ENCODE peak calls at places on chromosomes 4 and X, in five cellular contexts. One of them, this sample, is unnamed.

GRCh38 chr4:169810325-169811323 is 52.9 kb upstream of the HPF1 start:
- DNase-seq in neuronal stem cell: peak; percentile 63
- DNase-seq in H9: no peak
- DNase-seq in H1: no peak
- DNase-seq in mesenchymal stem cell: peak; percentile 76
- DNase-seq in this sample: peak; percentile 35

GRCh38 chrX:153438522-153438921 is 7.3 kb downstream of the TREX2 start:
- DNase-seq in H1: no peak
- DNase-seq in H9: no peak
- DNase-seq in mesenchymal stem cell: peak; percentile 11
- DNase-seq in neuronal stem cell: no peak
- DNase-seq in this sample: peak; percentile 20

GRCh38 chr4:107318078-107318477 is 282.0 kb upstream of the DKK2 start:
- DNase-seq in H9: no peak
- DNase-seq in neuronal stem cell: no peak
- DNase-seq in mesenchymal stem cell: no peak
- DNase-seq in H1: no peak
- DNase-seq in this sample: no peak

GRCh38 chr4:106095408-106095807 is 200.1 kb downstream of the NPNT start:
- DNase-seq in H1: no peak
- DNase-seq in H9: no peak
- DNase-seq in mesenchymal stem cell: peak; percentile 42
- DNase-seq in neuronal stem cell: no peak
- DNase-seq in this sample: no peak

GRCh38 chr4:185359767-185360446 is 35.8 kb downstream of the LRP2BP start:
- DNase-seq in neuronal stem cell: no peak
- DNase-seq in mesenchymal stem cell: peak; percentile 67
- DNase-seq in H9: no peak
- DNase-seq in H1: no peak
- DNase-seq in this sample: peak; percentile 27

GRCh38 chrX:41352329-41352801 is 18.4 kb downstream of the DDX3X start:
- DNase-seq in mesenchymal stem cell: peak; percentile 31
- DNase-seq in neuronal stem cell: no peak
- DNase-seq in H1: no peak
- DNase-seq in H9: no peak
- DNase-seq in this sample: no peak

GRCh38 chrX:151181088-151181487 is 4.7 kb downstream of the GPR50 start:
- DNase-seq in H9: no peak
- DNase-seq in neuronal stem cell: no peak
- DNase-seq in H1: no peak
- DNase-seq in mesenchymal stem cell: no peak
- DNase-seq in this sample: no peak

GRCh38 chrX:108224727-108225455 is 133.3 kb downstream of the ATG4A start:
- DNase-seq in H9: peak; percentile 52
- DNase-seq in mesenchymal stem cell: peak; percentile 39
- DNase-seq in neuronal stem cell: peak; percentile 46
- DNase-seq in H1: no peak
- DNase-seq in this sample: no peak

GRCh38 chr4:54102747-54103146 is 2.8 kb downstream of the GSX2 start:
- DNase-seq in mesenchymal stem cell: no peak
- DNase-seq in H9: no peak
- DNase-seq in H1: no peak
- DNase-seq in neuronal stem cell: no peak
- DNase-seq in this sample: no peak

GRCh38 chr4:1294891-1295290 is 5.2 kb downstream of the MAEA start:
- DNase-seq in neuronal stem cell: no peak
- DNase-seq in H1: no peak
- DNase-seq in H9: no peak
- DNase-seq in mesenchymal stem cell: no peak
- DNase-seq in this sample: no peak

GRCh38 chrX:850471-850916 is 219.9 kb downstream of the SHOX start:
- DNase-seq in mesenchymal stem cell: no peak
- DNase-seq in H1: peak; percentile 52
- DNase-seq in H9: no peak
- DNase-seq in neuronal stem cell: no peak
- DNase-seq in this sample: no peak

GRCh38 chr4:73676881-73677323 is 56.7 kb upstream of the RASSF6 start:
- DNase-seq in mesenchymal stem cell: peak; percentile 61
- DNase-seq in H1: no peak
- DNase-seq in neuronal stem cell: no peak
- DNase-seq in H9: no peak
- DNase-seq in this sample: no peak

GRCh38 chr4:19266566-19266965 is 985.1 kb upstream of the SLIT2 start:
- DNase-seq in H9: no peak
- DNase-seq in H1: no peak
- DNase-seq in mesenchymal stem cell: peak; percentile 8
- DNase-seq in neuronal stem cell: peak; percentile 15
- DNase-seq in this sample: peak; percentile 69

GRCh38 chr4:123877561-123877960 is 481.0 kb downstream of the SPRY1 start:
- DNase-seq in mesenchymal stem cell: no peak
- DNase-seq in H9: no peak
- DNase-seq in neuronal stem cell: no peak
- DNase-seq in H1: no peak
- DNase-seq in this sample: no peak

GRCh38 chrX:42771836-42772335 is 6.1 kb downstream of the PPP1R2C start:
- DNase-seq in neuronal stem cell: no peak
- DNase-seq in H9: no peak
- DNase-seq in H1: no peak
- DNase-seq in mesenchymal stem cell: no peak
- DNase-seq in this sample: peak; percentile 53

DNA sequence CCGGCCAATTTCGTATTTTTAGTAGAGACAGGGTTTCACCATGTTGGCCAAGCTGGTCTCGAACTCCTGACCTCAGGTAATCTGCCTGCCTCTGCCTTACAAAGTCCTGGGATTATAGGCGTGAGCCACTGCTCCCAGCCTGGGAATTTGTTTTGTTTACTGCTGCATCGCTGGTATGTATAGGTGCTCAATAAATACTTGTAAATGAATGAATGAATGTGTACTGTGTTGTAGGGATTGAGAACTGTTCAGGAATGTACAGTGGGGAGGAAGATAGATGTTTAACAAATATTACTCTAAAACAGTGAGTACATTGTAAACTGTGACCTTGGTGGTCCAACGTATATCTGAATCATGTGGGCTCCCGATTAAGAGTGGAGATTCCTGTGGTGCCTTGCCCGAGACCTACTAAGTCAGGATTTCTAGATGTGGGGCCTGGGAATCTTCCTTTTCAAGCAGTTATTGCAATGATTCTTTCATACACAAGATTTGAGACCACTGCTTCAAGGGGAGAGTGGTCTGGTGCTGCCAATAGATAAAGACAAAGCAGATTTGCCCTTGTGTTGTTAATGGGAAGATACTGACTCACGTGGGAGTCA is 41.0 kb downstream of the WWC2 start:
- DNase-seq in neuronal stem cell: no peak
- DNase-seq in H1: no peak
- DNase-seq in H9: no peak
- DNase-seq in mesenchymal stem cell: no peak
- DNase-seq in this sample: no peak
- H2AK5ac ChIP-seq in neuronal stem cell: no peak overlapping the region
- H2AK5ac ChIP-seq in H1: no peak overlapping the region
- H2AK5ac ChIP-seq in H9: no peak overlapping the region
- H2AK5ac ChIP-seq in mesenchymal stem cell: peak overlapping the region; percentile 82
- H2AK5ac ChIP-seq in this sample: no peak overlapping the region

GRCh38 chr4:121648518-121648917 is 48.3 kb downstream of the ANXA5 start:
- DNase-seq in H9: no peak
- DNase-seq in H1: no peak
- DNase-seq in mesenchymal stem cell: no peak
- DNase-seq in neuronal stem cell: no peak
- DNase-seq in this sample: peak; percentile 67
- H2BK12ac ChIP-seq in H9: no peak overlapping the region
- H2BK12ac ChIP-seq in H1: no peak overlapping the region
- H2BK12ac ChIP-seq in mesenchymal stem cell: no peak overlapping the region
- H2BK12ac ChIP-seq in neuronal stem cell: no peak overlapping the region
- H2BK12ac ChIP-seq in this sample: no peak overlapping the region

GRCh38 chr4:7852568-7853185 is 87.0 kb downstream of the AFAP1 start:
- DNase-seq in mesenchymal stem cell: no peak
- DNase-seq in neuronal stem cell: no peak
- DNase-seq in H1: no peak
- DNase-seq in H9: no peak
- DNase-seq in this sample: no peak

GRCh38 chr4:7855731-7856130 is 83.9 kb downstream of the AFAP1 start:
- DNase-seq in neuronal stem cell: no peak
- DNase-seq in H9: no peak
- DNase-seq in mesenchymal stem cell: no peak
- DNase-seq in H1: no peak
- DNase-seq in this sample: no peak

GRCh38 chr4:7854697-7855370 is 84.8 kb downstream of the AFAP1 start:
- DNase-seq in H1: no peak
- DNase-seq in neuronal stem cell: no peak
- DNase-seq in mesenchymal stem cell: no peak
- DNase-seq in H9: no peak
- DNase-seq in this sample: no peak

GRCh38 chr4:7854211-7854610 is 85.5 kb downstream of the AFAP1 start:
- DNase-seq in H1: no peak
- DNase-seq in neuronal stem cell: no peak
- DNase-seq in H9: no peak
- DNase-seq in mesenchymal stem cell: no peak
- DNase-seq in this sample: no peak

GRCh38 chr4:7853271-7853670 is 86.4 kb downstream of the AFAP1 start:
- DNase-seq in neuronal stem cell: no peak
- DNase-seq in H1: no peak
- DNase-seq in H9: no peak
- DNase-seq in mesenchymal stem cell: no peak
- DNase-seq in this sample: no peak
- H3K14ac ChIP-seq in neuronal stem cell: no peak overlapping the region
- H3K14ac ChIP-seq in H1: no peak overlapping the region
- H3K14ac ChIP-seq in H9: no peak overlapping the region
- H3K14ac ChIP-seq in mesenchymal stem cell: no peak overlapping the region
- H3K14ac ChIP-seq in this sample: no peak overlapping the region

GRCh38 chr4:15459706-15460105 is 10.0 kb upstream of the CC2D2A start:
- DNase-seq in mesenchymal stem cell: no peak
- DNase-seq in H1: no peak
- DNase-seq in neuronal stem cell: no peak
- DNase-seq in H9: no peak
- DNase-seq in this sample: no peak

GRCh38 chr4:15455290-15455689 is 14.4 kb upstream of the CC2D2A start:
- DNase-seq in mesenchymal stem cell: peak; percentile 73
- DNase-seq in H9: no peak
- DNase-seq in neuronal stem cell: no peak
- DNase-seq in H1: no peak
- DNase-seq in this sample: peak; percentile 74

GRCh38 chr4:15451866-15452765 is 17.6 kb upstream of the CC2D2A start:
- DNase-seq in H9: no peak
- DNase-seq in neuronal stem cell: no peak
- DNase-seq in H1: no peak
- DNase-seq in mesenchymal stem cell: peak; percentile 95
- DNase-seq in this sample: peak; percentile 82

GRCh38 chr4:15457401-15458201 is 12.1 kb upstream of the CC2D2A start:
- DNase-seq in neuronal stem cell: no peak
- DNase-seq in mesenchymal stem cell: peak; percentile 75
- DNase-seq in H1: no peak
- DNase-seq in H9: no peak
- DNase-seq in this sample: no peak
- H2AK5ac ChIP-seq in neuronal stem cell: no peak overlapping the region
- H2AK5ac ChIP-seq in mesenchymal stem cell: no peak overlapping the region
- H2AK5ac ChIP-seq in H1: no peak overlapping the region
- H2AK5ac ChIP-seq in H9: no peak overlapping the region
- H2AK5ac ChIP-seq in this sample: no peak overlapping the region

GRCh38 chr4:4388418-4388817 is 1.5 kb downstream of the NSG1 start:
- DNase-seq in neuronal stem cell: no peak
- DNase-seq in mesenchymal stem cell: no peak
- DNase-seq in H1: no peak
- DNase-seq in H9: no peak
- DNase-seq in this sample: no peak

GRCh38 chr4:4387531-4388311 is 819 bp downstream of the NSG1 start:
- DNase-seq in H1: peak; percentile 60
- DNase-seq in neuronal stem cell: no peak
- DNase-seq in H9: no peak
- DNase-seq in mesenchymal stem cell: peak; percentile 18
- DNase-seq in this sample: peak; percentile 63

GRCh38 chr4:4385729-4386295 is 1.1 kb upstream of the NSG1 start:
- DNase-seq in mesenchymal stem cell: no peak
- DNase-seq in H9: no peak
- DNase-seq in neuronal stem cell: no peak
- DNase-seq in H1: peak; percentile 75
- DNase-seq in this sample: peak; percentile 27

GRCh38 chr4:4386296-4386735 is 586 bp upstream of the NSG1 start:
- DNase-seq in H1: peak; percentile 75
- DNase-seq in mesenchymal stem cell: peak; percentile 47
- DNase-seq in neuronal stem cell: no peak
- DNase-seq in H9: peak; percentile 59
- DNase-seq in this sample: no peak

DNA sequence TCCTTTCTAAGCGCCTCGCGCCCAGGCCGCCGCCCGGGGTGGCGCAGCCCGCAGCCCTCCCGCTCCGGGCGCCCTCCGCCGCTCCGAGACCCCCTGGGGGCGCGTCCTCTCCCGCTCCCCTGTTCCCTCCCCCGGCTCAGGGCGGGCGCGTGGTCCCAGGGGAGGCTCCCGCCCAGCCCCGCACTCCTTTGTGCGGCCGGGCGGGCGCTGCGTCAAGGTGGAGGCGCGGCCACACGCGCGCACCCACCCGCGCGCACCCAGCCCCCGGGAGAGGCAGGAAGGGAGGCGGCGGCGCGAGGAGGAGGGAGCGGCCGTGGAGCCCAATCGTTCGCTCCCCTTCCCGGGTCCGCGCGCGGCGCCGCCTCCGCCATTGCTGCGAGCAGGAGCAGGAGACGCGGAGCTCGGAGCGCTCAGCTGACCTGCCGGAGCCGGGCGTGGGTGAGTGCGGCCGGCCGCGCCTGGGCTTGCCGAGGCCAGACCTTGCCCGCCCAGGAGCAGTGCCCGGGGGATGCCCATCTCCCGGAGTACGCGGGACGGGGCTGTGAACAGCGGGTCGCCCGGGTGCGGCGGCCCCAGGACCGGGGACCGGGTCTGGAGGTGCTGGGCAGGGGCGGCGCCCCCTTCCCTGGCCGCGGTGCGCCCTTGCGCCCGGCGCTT is at the start of gene NSG1:
- DNase-seq in mesenchymal stem cell: peak; percentile 48
- DNase-seq in H1: peak; percentile 71
- DNase-seq in neuronal stem cell: peak; percentile 44
- DNase-seq in H9: no peak
- DNase-seq in this sample: peak; percentile 34
- H2BK12ac ChIP-seq in mesenchymal stem cell: peak within 1 kb of the TSS; percentile 42
- H2BK12ac ChIP-seq in H1: peak within 1 kb of the TSS; percentile 50
- H2BK12ac ChIP-seq in neuronal stem cell: peak within 1 kb of the TSS; percentile 22
- H2BK12ac ChIP-seq in H9: no peak within 1 kb of the TSS
- H2BK12ac ChIP-seq in this sample: peak within 1 kb of the TSS; percentile 3

This sample was measured in trophoblast cell.